ENCODE peak calls at places on chromosomes 3 and 15, in nine cellular contexts. Q is lower lobe of right lung; I is stomach; J is PC-3; C is NT2/D1; H is endothelial cell of umbilical vein; B is WERI-Rb-1; U is mammary epithelial cell; D is effector memory CD4-positive, alpha-beta T cell. F is an unnamed sample. For H3K9me3, the result is how much of the 10 kb centered on the place peaks cover.

GRCh38 chr15:74402873-74403589 is 30.7 kb downstream of the SEMA7A start:
- DNase-seq in D (no peak), C (no peak), Q (peak), U (no peak), B (no peak), H (no peak), J (no peak), I (peak), F (no peak)

GRCh38 chr3:165837801-165838200 is 578 bp upstream of the BCHE start:
- DNase-seq in U (no peak), B (no peak), Q (no peak), I (no peak), C (no peak), J (no peak), D (no peak), H (no peak), F (no peak)

GRCh38 chr3:116863842-116864626 is 154.5 kb downstream of the TUSC7 start:
- DNase-seq in H (peak), Q (no peak), B (no peak), D (no peak), I (no peak), C (peak), J (peak), U (peak), F (no peak)

GRCh38 chr3:119352235-119352634 is 58.1 kb downstream of the ARHGAP31 start:
- DNase-seq in B (no peak), H (no peak), Q (no peak), D (peak), C (no peak), J (peak), I (no peak), U (peak), F (no peak)

GRCh38 chr15:33654859-33655258 is 313.4 kb upstream of the CHRM5 start:
- DNase-seq in U (peak), B (peak), Q (no peak), C (no peak), H (no peak), D (no peak), J (no peak), I (no peak), F (no peak)

GRCh38 chr3:184371570-184372018 is 6.4 kb downstream of the THPO start:
- DNase-seq in B (peak), C (peak), I (peak), Q (peak), D (peak), H (peak), U (peak), J (peak), F (peak)

GRCh38 chr15:70248116-70249025 is 150.7 kb upstream of the TLE3 start:
- DNase-seq in B (peak), H (no peak), C (peak), Q (no peak), I (no peak), U (no peak), D (no peak), J (no peak), F (no peak)

GRCh38 chr15:80803580-80804525 is 24.7 kb downstream of the CEMIP start:
- DNase-seq in D (no peak), J (no peak), C (no peak), Q (no peak), H (no peak), B (no peak), U (no peak), I (no peak), F (no peak)

GRCh38 chr15:51776952-51777574 is 25.7 kb downstream of the TMOD2 start:
- DNase-seq in I (peak), D (peak), B (peak), C (no peak), U (peak), J (peak), Q (no peak), H (peak), F (no peak)

GRCh38 chr3:61808526-61808925 is 247.2 kb downstream of the PTPRG start:
- DNase-seq in I (no peak), H (no peak), B (no peak), U (no peak), Q (no peak), J (no peak), C (no peak), D (no peak), F (no peak)

GRCh38 chr3:62246094-62246493 is 127.3 kb downstream of the FEZF2 start:
- DNase-seq in H (no peak), D (no peak), J (no peak), B (no peak), U (peak), Q (no peak), I (no peak), C (no peak), F (no peak)

GRCh38 chr15:68635142-68635541 is 56.3 kb downstream of the CORO2B start:
- DNase-seq in D (no peak), B (no peak), H (no peak), J (no peak), Q (no peak), I (no peak), C (no peak), U (no peak), F (no peak)

GRCh38 chr15:72201346-72202029 is 3.9 kb upstream of the GRAMD2A start:
- DNase-seq in I (no peak), H (no peak), Q (no peak), C (no peak), J (no peak), D (no peak), U (no peak), B (no peak), F (no peak)

GRCh38 chr15:59457103-59457502 is 19.1 kb downstream of the FAM81A start:
- DNase-seq in H (no peak), I (no peak), B (no peak), D (no peak), U (peak), C (no peak), Q (no peak), J (peak), F (no peak)

GRCh38 chr3:27681249-27681748 is 40.8 kb downstream of the EOMES start:
- DNase-seq in J (peak), B (peak), I (no peak), Q (no peak), C (peak), H (peak), D (no peak), U (peak), F (no peak)

GRCh38 chr3:102531686-102532085 is 96.9 kb downstream of the ZPLD1 start:
- DNase-seq in J (peak), D (no peak), Q (no peak), H (no peak), B (no peak), C (no peak), U (peak), I (no peak), F (no peak)

GRCh38 chr15:23853291-23853690 is 166.2 kb upstream of the NDN start:
- DNase-seq in J (no peak), H (no peak), Q (no peak), I (no peak), B (no peak), D (no peak), C (no peak), U (no peak), F (no peak)
- H3K9me3 ChIP-seq in J (under half), H (under half), Q (under half), I (under half), B (under half), D (under half), C (under half), U (under half), F (under half)

DNA sequence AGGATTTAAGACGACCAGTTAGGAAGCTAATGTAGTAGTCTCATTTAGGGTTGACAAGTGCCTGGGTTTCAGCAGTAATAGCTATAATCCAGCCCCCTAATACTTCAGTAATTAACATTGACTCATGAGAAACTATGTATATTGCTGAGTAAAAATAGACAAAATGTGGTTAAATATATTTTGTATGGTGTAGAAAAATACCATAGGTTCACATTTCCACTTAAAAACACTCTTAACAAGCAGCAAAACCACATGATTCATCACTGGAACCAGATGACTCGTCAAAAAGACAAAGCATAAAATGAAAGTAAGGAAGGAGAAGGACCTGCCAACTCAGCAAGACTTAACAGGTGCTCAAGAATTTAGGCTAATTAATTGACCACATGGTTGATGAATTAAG is 288.9 kb downstream of the EFHB start:
- DNase-seq in Q (no peak), B (no peak), H (no peak), J (no peak), C (no peak), I (no peak), U (peak), D (no peak), F (no peak)
- H3K9me3 ChIP-seq in Q (under half), B (under half), H (under half), J (under half), C (under half), I (under half), U (under half), D (under half), F (under half)

GRCh38 chr15:99614749-99615288 is 49.0 kb downstream of the MEF2A start:
- DNase-seq in I (no peak), J (no peak), U (no peak), B (no peak), D (no peak), H (no peak), C (no peak), Q (no peak), F (no peak)

GRCh38 chr15:99615460-99615859 is 49.7 kb downstream of the MEF2A start:
- DNase-seq in I (no peak), C (no peak), Q (no peak), D (no peak), B (no peak), H (no peak), J (no peak), U (no peak), F (no peak)

GRCh38 chr15:99616773-99617342 is 51.1 kb downstream of the MEF2A start:
- DNase-seq in I (no peak), Q (no peak), B (no peak), U (no peak), D (no peak), C (no peak), H (no peak), J (no peak), F (no peak)

GRCh38 chr15:99613887-99614642 is 48.3 kb downstream of the MEF2A start:
- DNase-seq in B (no peak), U (peak), I (no peak), C (no peak), J (no peak), D (no peak), Q (peak), H (no peak), F (no peak)

GRCh38 chr15:99616129-99616528 is 50.3 kb downstream of the MEF2A start:
- DNase-seq in Q (no peak), J (no peak), U (no peak), B (no peak), I (no peak), H (no peak), C (no peak), D (no peak), F (no peak)
- H3K9me3 ChIP-seq in Q (under half), J (under half), U (under half), B (under half), I (under half), H (under half), C (under half), D (under half), F (under half)

DNA sequence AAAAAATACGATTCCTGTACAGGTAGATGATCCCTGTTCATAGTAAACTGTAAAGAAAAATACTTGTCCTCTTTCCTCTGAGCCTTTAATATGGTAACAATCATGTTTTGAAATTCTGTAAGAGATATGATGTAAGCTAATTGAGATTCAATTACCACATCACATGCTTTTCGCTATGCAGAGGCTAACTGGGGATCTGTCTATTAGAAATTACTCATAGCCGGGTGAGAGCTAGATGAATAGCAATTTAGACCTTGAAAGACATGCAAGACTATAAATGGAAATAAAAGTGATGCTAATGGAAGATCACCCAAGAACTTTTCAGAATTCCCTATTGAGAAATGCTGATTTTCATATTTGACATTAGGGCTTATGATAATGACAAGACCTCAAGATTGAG is 579.9 kb upstream of the ZNF717 start:
- DNase-seq in D (no peak), H (no peak), Q (no peak), J (no peak), I (no peak), U (no peak), C (no peak), B (no peak), F (no peak)
- H3K9me3 ChIP-seq in D (under half), H (under half), Q (under half), J (under half), I (under half), U (under half), C (under half), B (under half), F (under half)

GRCh38 chr15:25055356-25056068 is 100.7 kb downstream of the SNRPN start:
- DNase-seq in D (no peak), Q (no peak), U (no peak), J (no peak), H (no peak), C (no peak), I (peak), B (no peak), F (no peak)

GRCh38 chr15:25054943-25055342 is 100.2 kb downstream of the SNRPN start:
- DNase-seq in J (no peak), H (no peak), B (no peak), D (no peak), I (no peak), U (no peak), C (no peak), Q (no peak), F (no peak)

GRCh38 chr15:25057574-25057973 is 102.8 kb downstream of the SNRPN start:
- DNase-seq in H (no peak), J (no peak), U (no peak), B (no peak), Q (peak), I (peak), C (no peak), D (no peak), F (no peak)

GRCh38 chr15:25058080-25058785 is 103.4 kb downstream of the SNRPN start:
- DNase-seq in U (no peak), H (no peak), B (no peak), I (peak), C (no peak), Q (peak), J (no peak), D (no peak), F (no peak)

DNA sequence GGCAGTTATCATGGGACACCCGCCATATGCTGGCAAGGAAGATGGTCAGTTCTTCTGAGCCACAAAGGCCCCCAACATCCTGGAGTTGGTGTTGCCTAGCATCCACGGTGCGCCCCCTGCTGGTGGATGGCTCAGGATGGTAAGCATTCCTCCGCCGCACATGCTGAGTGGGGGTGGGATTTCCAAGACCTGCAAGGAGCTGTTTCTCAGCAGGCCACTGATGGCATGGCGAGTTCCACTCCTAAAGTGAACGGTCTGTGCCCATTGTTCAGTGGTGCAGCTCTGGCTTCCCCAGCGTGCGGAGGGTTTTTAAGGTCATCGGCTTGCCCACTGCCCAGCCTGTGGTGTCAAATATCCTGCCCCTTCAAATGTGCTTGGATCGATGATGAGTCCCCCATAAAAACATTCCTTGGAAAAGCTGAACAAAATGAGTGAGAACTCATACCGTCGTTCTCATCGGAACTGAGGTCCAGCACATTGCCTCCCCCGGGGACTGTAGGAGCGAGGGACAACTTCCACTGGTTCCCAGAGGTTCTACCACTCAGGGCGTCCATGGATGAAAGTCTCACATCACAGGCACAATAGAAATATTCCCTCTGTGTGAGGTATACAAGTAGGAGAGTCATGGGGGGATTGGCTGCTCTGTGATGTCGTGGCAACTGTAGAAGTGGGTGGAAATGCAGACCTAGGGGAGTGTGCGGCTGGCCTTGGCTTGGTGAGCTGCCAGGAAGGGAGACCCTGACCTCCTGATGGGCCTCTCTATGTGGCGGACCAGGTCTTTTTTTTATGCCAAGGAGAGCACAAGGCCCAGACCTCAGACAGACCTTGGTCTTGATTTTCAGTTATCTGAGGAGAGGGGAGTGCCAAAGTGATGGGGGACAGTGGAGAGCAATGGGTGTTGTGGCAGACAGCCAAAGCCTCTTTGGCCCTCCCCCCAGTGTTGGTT is 102.0 kb downstream of the SNRPN start:
- DNase-seq in J (no peak), I (peak), C (no peak), U (no peak), D (no peak), H (no peak), B (no peak), Q (no peak), F (no peak)
- H3K9me3 ChIP-seq in J (half or more), I (half or more), C (half or more), U (half or more), D (half or more), H (half or more), B (half or more), Q (half or more), F (half or more)